ENCODE peak calls at places on chromosomes 4 and X, in six cellular contexts. K, C, T, G, O and N are unnamed samples.

GRCh38 chrX:110399497-110399896 is 40.8 kb downstream of the RTL9 start:
- DNase-seq in C (no peak), G (no peak), T (no peak), K (no peak), O (no peak), N (no peak)

GRCh38 chrX:531611-531936 is 99.0 kb upstream of the SHOX start:
- DNase-seq in C (no peak), T (no peak), K (no peak), O (no peak), G (no peak), N (no peak)

GRCh38 chr4:20422398-20422797 is 170.7 kb downstream of the SLIT2 start:
- DNase-seq in C (no peak), O (no peak), K (peak; percentile 63), T (peak; percentile 60), G (peak; percentile 47), N (peak; percentile 40)

GRCh38 chrX:6810796-6811195 is 275.9 kb upstream of the VCX3A start:
- DNase-seq in K (no peak), T (peak; percentile 19), G (no peak), O (no peak), C (no peak), N (no peak)

GRCh38 chr4:566508-567295 is 9.4 kb downstream of the TMEM271 start:
- DNase-seq in C (no peak), O (no peak), K (no peak), T (no peak), G (no peak), N (peak; percentile 6)

GRCh38 chr4:128521634-128522253 is 234.1 kb upstream of the PGRMC2 start:
- DNase-seq in G (no peak), O (no peak), T (peak; percentile 79), K (no peak), C (no peak), N (no peak)

GRCh38 chrX:54248309-54248708 is 65.3 kb upstream of the FAM120C start:
- DNase-seq in G (no peak), T (peak; percentile 31), O (no peak), K (peak; percentile 32), C (no peak), N (peak; percentile 2)

GRCh38 chr4:146428298-146428697 is 93.4 kb downstream of the SLC10A7 start:
- DNase-seq in T (no peak), C (no peak), O (no peak), G (no peak), K (peak; percentile 0), N (no peak)

GRCh38 chr4:186161138-186161537 is 30.2 kb upstream of the CYP4V2 start:
- DNase-seq in C (no peak), G (peak; percentile 49), K (peak; percentile 52), T (no peak), O (no peak), N (peak; percentile 22)

GRCh38 chrX:46953597-46953996 is 41.4 kb downstream of the JADE3 start:
- DNase-seq in T (no peak), C (no peak), K (no peak), O (peak; percentile 46), G (no peak), N (no peak)

GRCh38 chr4:138668309-138668708 is 347.3 kb upstream of the NOCT start:
- DNase-seq in K (no peak), T (no peak), G (no peak), O (no peak), C (no peak), N (no peak)

GRCh38 chrX:40127052-40127451 is 29.3 kb upstream of the BCOR start:
- DNase-seq in O (no peak), K (no peak), C (no peak), G (peak; percentile 47), T (peak; percentile 32), N (no peak)